ENCODE peak calls at places on chromosomes 6 and 20, in six cellular contexts. J is substantia nigra; C is RWPE1; S is stimulated activated CD4-positive, alpha-beta T cell treated with anti-CD3 and anti-CD28 coated beads, TNF-alpha, amount 100 ng/mL, for 4 hours; F is M059J; L is NCI-H1105. U is an unnamed sample.

GRCh38 chr6:134512946-134513345 is 195.0 kb upstream of the SGK1 start:
- DNase-seq in J (no peak), C (no peak), S (no peak), F (no peak), L (no peak), U (no peak)

GRCh38 chr20:62965363-62965771 is 12.9 kb downstream of the SLC17A9 start:
- DNase-seq in J (no peak), C (no peak), S (no peak), F (no peak), L (no peak), U (no peak)

GRCh38 chr6:81169166-81169565 is 583.3 kb downstream of the TENT5A start:
- DNase-seq in J (no peak), C (no peak), S (no peak), F (peak; percentile 45), L (no peak), U (no peak)

GRCh38 chr20:11970243-11970836 is 52.6 kb downstream of the BTBD3 start:
- DNase-seq in J (no peak), C (no peak), S (no peak), F (no peak), L (no peak), U (no peak)

GRCh38 chr20:7937328-7937727 is 2.9 kb downstream of the HAO1 start:
- DNase-seq in J (no peak), C (no peak), S (no peak), F (no peak), L (no peak), U (no peak)

GRCh38 chr6:127952831-127953230 is 52.0 kb upstream of the THEMIS start:
- DNase-seq in J (no peak), C (no peak), S (no peak), F (no peak), L (no peak), U (no peak)

GRCh38 chr6:25834950-25835349 is 3.1 kb upstream of the SLC17A1 start:
- DNase-seq in J (no peak), C (no peak), S (no peak), F (no peak), L (no peak), U (no peak)

GRCh38 chr6:37819802-37820712 is 530 bp downstream of the ZFAND3 start:
- DNase-seq in J (no peak), C (peak; percentile 77), S (peak; percentile 24), F (peak; percentile 88), L (no peak), U (peak; percentile 48)

GRCh38 chr6:56168601-56169000 is 78.8 kb downstream of the COL21A1 start:
- DNase-seq in J (no peak), C (peak; percentile 31), S (no peak), F (peak; percentile 83), L (no peak), U (no peak)

GRCh38 chr6:74065713-74066112 is 369.7 kb downstream of the CD109 start:
- DNase-seq in J (no peak), C (no peak), S (no peak), F (no peak), L (no peak), U (no peak)

GRCh38 chr6:73665686-73666319 is 12.0 kb upstream of the SLC17A5 start:
- DNase-seq in J (no peak), C (no peak), S (no peak), F (peak; percentile 18), L (no peak), U (no peak)

GRCh38 chr20:58717278-58718091 is 24.9 kb downstream of the NPEPL1 start:
- DNase-seq in J (no peak), C (no peak), S (no peak), F (no peak), L (no peak), U (no peak)

GRCh38 chr6:100057941-100058340 is 63.9 kb upstream of the MCHR2 start:
- DNase-seq in J (no peak), C (no peak), S (no peak), F (peak; percentile 24), L (no peak), U (no peak)

GRCh38 chr6:113686049-113686448 is 171.1 kb upstream of the MARCKS start:
- DNase-seq in J (no peak), C (no peak), S (no peak), F (no peak), L (no peak), U (no peak)

GRCh38 chr6:68639826-68640505 is 4.9 kb downstream of the ADGRB3 start:
- DNase-seq in J (no peak), C (no peak), S (no peak), F (no peak), L (no peak), U (no peak)

GRCh38 chr20:25005220-25005619 is 12.7 kb upstream of the APMAP start:
- DNase-seq in J (no peak), C (no peak), S (no peak), F (peak; percentile 74), L (no peak), U (peak; percentile 2)

GRCh38 chr6:63636516-63636968 is 940 bp downstream of the PHF3 start:
- DNase-seq in J (no peak), C (peak; percentile 26), S (peak; percentile 41), F (peak; percentile 56), L (peak; percentile 65), U (no peak)

GRCh38 chr6:75602164-75602896 is 650 bp downstream of the SENP6 start:
- DNase-seq in J (peak; percentile 61), C (peak; percentile 13), S (peak; percentile 49), F (peak; percentile 54), L (peak; percentile 44), U (peak; percentile 77)

GRCh38 chr6:131688286-131688685 is 12.9 kb downstream of the OR2A4 start:
- DNase-seq in J (no peak), C (no peak), S (no peak), F (no peak), L (no peak), U (no peak)

GRCh38 chr20:57686931-57687652 is 22.7 kb downstream of the PMEPA1 start:
- DNase-seq in J (no peak), C (peak; percentile 95), S (no peak), F (no peak), L (no peak), U (no peak)

GRCh38 chr6:158630944-158631616 is 13.5 kb downstream of the DYNLT1 start:
- DNase-seq in J (no peak), C (no peak), S (no peak), F (peak; percentile 36), L (no peak), U (peak; percentile 19)

GRCh38 chr6:9360881-9361280 is 925.5 kb upstream of the SLC35B3 start:
- DNase-seq in J (no peak), C (no peak), S (no peak), F (peak; percentile 63), L (no peak), U (no peak)

GRCh38 chr20:20759132-20759531 is 46.7 kb upstream of the RALGAPA2 start:
- DNase-seq in J (no peak), C (no peak), S (no peak), F (peak; percentile 58), L (no peak), U (no peak)

GRCh38 chr6:51098801-51099200 is 280.1 kb downstream of the TFAP2B start:
- DNase-seq in J (no peak), C (peak; percentile 9), S (no peak), F (peak; percentile 84), L (no peak), U (no peak)